ENCODE peak calls at places on chromosomes 13 and 19, in six cellular contexts. W is HepG2, X is GM12865, T is PC-9, A is fibroblast of lung, H is cardiac fibroblast. N is an unnamed sample.

GRCh38 chr19:32397736-32398135 is 7.8 kb upstream of the DPY19L3 start:
- DNase-seq in H (peak), W (peak), A (peak), T (peak), X (no peak), N (peak)

GRCh38 chr19:4206818-4207484 is 22.4 kb upstream of the EBI3 start:
- DNase-seq in X (peak), W (no peak), T (peak), H (peak), A (peak), N (peak)

GRCh38 chr19:823565-824121 is 1.9 kb upstream of the PLPPR3 start:
- DNase-seq in T (peak), A (no peak), X (no peak), W (no peak), H (no peak), N (no peak)

GRCh38 chr19:28296506-28296905 is 916.4 kb downstream of the UQCRFS1 start:
- DNase-seq in W (no peak), T (no peak), H (peak), A (no peak), X (no peak), N (peak)

GRCh38 chr19:7301525-7301924 is 7.3 kb upstream of the INSR start:
- DNase-seq in T (no peak), A (no peak), X (no peak), H (no peak), W (no peak), N (no peak)

GRCh38 chr13:112933649-112934048 is 35.4 kb upstream of the MCF2L start:
- DNase-seq in X (no peak), H (no peak), A (no peak), W (no peak), T (no peak), N (no peak)

GRCh38 chr19:2246801-2247361 is 2.2 kb upstream of the AMH start:
- DNase-seq in T (no peak), H (peak), W (no peak), A (peak), X (no peak), N (no peak)

GRCh38 chr13:110525328-110526319 is 35.9 kb downstream of the RAB20 start:
- DNase-seq in T (peak), H (no peak), W (no peak), X (peak), A (no peak), N (no peak)

GRCh38 chr19:33441277-33441699 is 67.8 kb downstream of the CEBPG start:
- DNase-seq in A (no peak), W (no peak), T (no peak), X (no peak), H (no peak), N (no peak)

GRCh38 chr13:110455941-110456340 is 105.6 kb downstream of the RAB20 start:
- DNase-seq in A (peak), T (peak), W (peak), H (peak), X (peak), N (peak)

GRCh38 chr13:26760835-26761582 is 423 bp upstream of the GPR12 start:
- DNase-seq in A (no peak), H (no peak), X (no peak), W (no peak), T (no peak), N (no peak)

GRCh38 chr13:82654851-82655517 is 1227.3 kb downstream of the SLITRK1 start:
- DNase-seq in T (no peak), H (peak), X (no peak), A (peak), W (no peak), N (peak)

GRCh38 chr19:13838943-13839192 is 38.1 kb upstream of the NANOS3 start:
- DNase-seq in W (no peak), X (no peak), A (no peak), T (no peak), H (no peak), N (no peak)

GRCh38 chr19:13839193-13839937 is 37.6 kb upstream of the NANOS3 start:
- DNase-seq in X (peak), A (peak), T (peak), H (peak), W (no peak), N (peak)

GRCh38 chr19:13840751-13841338 is 36.1 kb upstream of the NANOS3 start:
- DNase-seq in T (no peak), H (peak), X (no peak), A (no peak), W (no peak), N (peak)

GRCh38 chr19:13841339-13842293 is 35.3 kb upstream of the NANOS3 start:
- DNase-seq in T (no peak), A (no peak), H (peak), W (no peak), X (no peak), N (peak)

DNA sequence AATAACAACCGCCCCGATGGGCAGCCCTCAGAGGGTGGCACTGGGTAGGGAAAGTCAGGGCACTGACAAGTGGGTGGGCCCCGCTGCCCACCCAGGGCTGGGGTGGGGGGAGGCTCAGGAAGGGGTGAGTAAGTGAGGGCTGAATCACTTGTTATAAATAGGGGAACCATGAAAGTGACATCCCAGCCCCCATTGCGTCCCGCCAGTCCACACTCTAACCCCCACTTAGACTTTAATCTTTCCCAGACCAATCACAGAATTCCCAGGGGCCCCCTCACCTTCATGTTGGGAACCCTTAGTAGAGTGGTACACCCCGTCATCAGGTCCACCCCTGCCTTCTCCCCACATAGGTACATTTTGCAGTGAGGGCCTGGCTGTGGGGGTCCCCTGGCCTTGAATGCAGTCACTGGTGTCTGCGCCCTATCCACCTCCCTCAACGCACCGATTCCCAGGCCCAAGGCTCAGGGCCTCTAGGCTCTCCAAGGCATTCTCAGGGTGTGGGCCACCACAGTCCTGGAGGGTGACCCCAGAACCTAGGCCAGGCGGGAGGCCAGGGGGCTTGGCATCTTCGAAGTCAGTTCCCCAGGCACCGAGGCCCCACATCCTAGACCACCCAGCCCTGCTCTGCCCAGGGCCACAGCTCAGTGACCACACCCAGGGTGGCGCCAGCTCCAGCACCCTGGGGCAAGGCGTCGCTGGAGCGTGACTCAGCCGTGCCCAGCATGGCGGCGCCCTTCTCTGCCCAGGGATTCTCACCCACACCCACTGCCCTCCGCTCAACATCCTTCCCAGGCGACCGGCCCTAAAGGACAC is 36.8 kb upstream of the NANOS3 start:
- DNase-seq in T (peak), A (no peak), W (no peak), H (peak), X (no peak), N (peak)
- H3K4me3 ChIP-seq in T (peak), A (peak), W (peak), H (peak), X (peak), N (peak)

GRCh38 chr19:46404039-46404883 is 9.1 kb downstream of the CCDC8 start:
- DNase-seq in W (peak), H (no peak), T (no peak), A (peak), X (no peak), N (peak)
- TF ChIP-seq CTCF in W (peak), H (no peak), T (no peak), A (peak), X (no peak), N (peak)

DNA sequence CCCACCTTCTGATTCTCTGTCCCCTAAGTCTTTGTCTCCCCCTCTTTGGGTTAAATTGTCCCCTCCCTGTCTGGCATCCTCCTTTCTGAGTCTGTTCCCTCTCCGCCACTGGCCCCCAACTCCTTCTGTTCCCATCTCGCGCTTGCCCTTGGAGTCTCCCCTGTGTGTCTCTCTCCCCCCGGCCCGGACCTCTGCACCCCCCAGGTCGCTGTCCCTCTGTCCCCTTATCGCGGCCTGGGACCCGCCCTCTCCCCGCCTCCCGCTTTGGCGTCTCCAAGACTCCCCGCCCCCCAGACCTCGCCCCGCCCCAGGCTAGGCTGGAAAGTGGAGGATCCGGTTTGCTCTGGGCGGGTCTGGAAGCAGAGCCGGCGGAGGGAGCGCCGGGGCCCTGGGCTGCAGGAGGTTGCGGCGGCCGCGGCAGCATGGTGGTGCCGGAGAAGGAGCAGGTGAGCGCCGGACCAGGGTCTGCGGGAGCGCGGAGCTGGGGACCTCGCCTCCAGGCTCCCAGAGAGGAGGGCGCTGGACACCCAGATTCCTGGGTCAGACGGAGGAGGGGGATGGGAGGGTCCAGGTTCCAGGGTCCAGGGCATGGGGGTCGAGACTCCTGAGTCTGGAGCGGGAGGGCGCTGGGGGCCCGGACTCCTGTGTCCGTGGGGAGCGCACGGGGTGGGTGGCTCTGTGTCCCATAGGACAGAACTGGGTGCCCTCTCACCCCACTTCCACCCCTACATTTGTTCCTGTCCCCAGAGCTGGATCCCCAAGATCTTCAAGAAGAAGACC is at the start of gene TRPM4:
- DNase-seq in X (no peak), A (peak), W (peak), H (peak), T (peak), N (peak)
- H3K4me3 ChIP-seq in X (no peak), A (peak), W (peak), H (peak), T (peak), N (peak)

GRCh38 chr19:35793381-35794165 is 18.2 kb downstream of the ARHGAP33 start:
- DNase-seq in H (peak), W (no peak), T (no peak), X (no peak), A (no peak), N (no peak)

GRCh38 chr19:35790981-35791813 is 15.8 kb downstream of the ARHGAP33 start:
- DNase-seq in W (peak), A (no peak), H (no peak), X (peak), T (no peak), N (no peak)

GRCh38 chr19:35791814-35792279 is 16.5 kb downstream of the ARHGAP33 start:
- DNase-seq in H (no peak), T (no peak), X (no peak), W (no peak), A (no peak), N (no peak)

GRCh38 chr19:35792888-35793287 is 17.5 kb downstream of the ARHGAP33 start:
- DNase-seq in A (no peak), X (no peak), W (no peak), H (no peak), T (no peak), N (no peak)

GRCh38 chr19:35792312-35792711 is 16.9 kb downstream of the ARHGAP33 start:
- DNase-seq in X (no peak), W (no peak), T (no peak), H (no peak), A (no peak), N (no peak)
- TF ChIP-seq CTCF in X (no peak), W (no peak), T (no peak), H (no peak), A (no peak), N (no peak)

N was measured in astrocyte of the spinal cord.